ENCODE peak calls at places on chromosomes 2 and 18, in four cellular contexts. A is fibroblast of lung, K is astrocyte of the cerebellum, J is NB4. O is an unnamed sample.

GRCh38 chr18:50133526-50133925 is 61.4 kb downstream of the MYO5B start:
- DNase-seq in A (no peak), K (no peak), J (no peak), O (no peak)

GRCh38 chr18:23528580-23529472 is 25.5 kb downstream of the RMC1 start:
- DNase-seq in A (peak), K (no peak), J (peak), O (no peak)

GRCh38 chr18:46672062-46672970 is 15.3 kb upstream of the LOXHD1 start:
- DNase-seq in A (peak), K (peak), J (no peak), O (peak)

GRCh38 chr2:195561205-195562032 is 95.6 kb upstream of the SLC39A10 start:
- DNase-seq in A (peak), K (no peak), J (peak), O (peak)

GRCh38 chr18:13872932-13873331 is 42.4 kb downstream of the MC2R start:
- DNase-seq in A (no peak), K (no peak), J (no peak), O (no peak)

GRCh38 chr2:122323927-122324326 is 568.5 kb downstream of the TSN start:
- DNase-seq in A (no peak), K (no peak), J (no peak), O (no peak)

GRCh38 chr18:78994531-78994930 is 14.9 kb downstream of the SALL3 start:
- DNase-seq in A (no peak), K (no peak), J (no peak), O (no peak)

GRCh38 chr18:21167641-21168372 is 56.2 kb upstream of the ROCK1 start:
- DNase-seq in A (peak), K (no peak), J (no peak), O (no peak)

GRCh38 chr18:63553117-63553516 is 10.9 kb downstream of the SERPINB12 start:
- DNase-seq in A (peak), K (no peak), J (peak), O (peak)

GRCh38 chr2:120933693-120934092 is 198.0 kb downstream of the GLI2 start:
- DNase-seq in A (no peak), K (no peak), J (no peak), O (no peak)

GRCh38 chr2:120936476-120937334 is 201.0 kb downstream of the GLI2 start:
- DNase-seq in A (peak), K (no peak), J (no peak), O (no peak)

GRCh38 chr2:120934891-120935338 is 199.2 kb downstream of the GLI2 start:
- DNase-seq in A (peak), K (peak), J (no peak), O (no peak)

GRCh38 chr2:120934221-120934639 is 198.6 kb downstream of the GLI2 start:
- DNase-seq in A (no peak), K (no peak), J (no peak), O (no peak)

GRCh38 chr2:120935339-120936313 is 200.0 kb downstream of the GLI2 start:
- DNase-seq in A (peak), K (no peak), J (no peak), O (no peak)
- H3K4me3 ChIP-seq in A (no peak), K (no peak), J (no peak), O (no peak)

GRCh38 chr2:27378809-27379290 is 1.7 kb downstream of the ZNF513 start:
- DNase-seq in A (no peak), K (no peak), J (no peak), O (no peak)

GRCh38 chr2:27377618-27378095 is 2.9 kb downstream of the ZNF513 start:
- DNase-seq in A (no peak), K (no peak), J (no peak), O (no peak)

GRCh38 chr2:27376866-27377617 is 3.5 kb downstream of the ZNF513 start:
- DNase-seq in A (no peak), K (no peak), J (no peak), O (no peak)

GRCh38 chr2:27379383-27379839 is 1.1 kb downstream of the ZNF513 start:
- DNase-seq in A (no peak), K (no peak), J (no peak), O (no peak)

DNA sequence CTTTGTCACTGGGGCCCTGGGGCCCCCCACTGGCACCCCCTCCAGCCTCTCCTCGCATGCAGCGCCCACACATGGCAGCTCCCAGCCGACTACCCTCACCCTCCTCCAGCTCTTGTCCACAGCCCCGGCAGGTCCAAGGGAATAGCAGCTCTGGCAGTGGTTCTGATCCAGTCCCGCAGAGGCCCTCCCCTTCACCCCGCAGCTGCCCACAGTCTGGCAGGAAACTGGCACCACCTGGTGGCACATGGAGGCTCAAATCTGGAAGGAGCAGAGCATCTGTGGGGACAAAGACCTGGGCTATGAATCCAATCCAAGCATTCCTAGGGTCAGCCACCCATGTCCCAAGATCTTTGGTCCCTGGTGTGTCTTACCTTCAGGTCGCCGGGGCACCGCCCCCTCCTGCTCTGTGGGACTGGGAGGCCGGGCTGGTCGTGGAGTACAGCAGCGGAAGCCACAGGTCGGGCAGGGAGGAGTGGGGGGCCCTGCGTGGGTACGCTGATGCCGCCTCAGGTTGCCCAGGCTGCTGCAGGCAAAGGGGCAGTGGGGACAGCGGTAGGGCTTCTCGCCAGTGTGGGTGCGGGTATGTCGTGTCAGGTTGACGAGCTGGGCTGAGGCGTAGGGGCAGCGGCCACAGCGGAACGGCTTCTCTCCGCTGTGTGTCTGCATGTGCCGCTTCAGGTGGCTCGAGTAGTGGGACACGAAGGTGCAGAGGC is 2.3 kb downstream of the ZNF513 start:
- DNase-seq in A (no peak), K (no peak), J (no peak), O (no peak)
- TF ChIP-seq CTCF in A (no peak), K (no peak), J (peak), O (peak)

GRCh38 chr18:77137851-77138250 is 5.3 kb upstream of the MBP start:
- DNase-seq in A (no peak), K (no peak), J (no peak), O (no peak)
- H3K4me3 ChIP-seq in A (no peak), K (no peak), J (no peak), O (no peak)

GRCh38 chr2:135279209-135279608 is 227.1 kb downstream of the RAB3GAP1 start:
- DNase-seq in A (no peak), K (no peak), J (peak), O (no peak)
- TF ChIP-seq CTCF in A (no peak), K (no peak), J (no peak), O (no peak)

GRCh38 chr2:237924164-237924534 is 42.7 kb upstream of the UBE2F start:
- DNase-seq in A (no peak), K (no peak), J (no peak), O (no peak)
- H3K4me3 ChIP-seq in A (no peak), K (no peak), J (no peak), O (no peak)

GRCh38 chr2:208255557-208256106 is 761 bp upstream of the IDH1 start:
- DNase-seq in A (no peak), K (no peak), J (no peak), O (no peak)

GRCh38 chr2:208254871-208255556 is at the start of gene IDH1:
- DNase-seq in A (peak), K (peak), J (peak), O (peak)

GRCh38 chr2:208253518-208254117 is 1.3 kb downstream of the IDH1 start:
- DNase-seq in A (peak), K (no peak), J (no peak), O (no peak)

GRCh38 chr2:208254118-208254870 is 577 bp downstream of the IDH1 start:
- DNase-seq in A (peak), K (no peak), J (peak), O (no peak)

GRCh38 chr2:208256192-208256782 is 1.4 kb upstream of the IDH1 start:
- DNase-seq in A (no peak), K (no peak), J (peak), O (no peak)
- TF ChIP-seq CTCF in A (no peak), K (peak), J (peak), O (peak)

GRCh38 chr2:101114815-101115214 is 36.4 kb downstream of the TBC1D8 start:
- DNase-seq in A (no peak), K (no peak), J (peak), O (no peak)

GRCh38 chr2:101119431-101119830 is 31.8 kb downstream of the TBC1D8 start:
- DNase-seq in A (peak), K (peak), J (no peak), O (peak)

GRCh38 chr2:101116348-101116747 is 34.8 kb downstream of the TBC1D8 start:
- DNase-seq in A (no peak), K (no peak), J (peak), O (no peak)

GRCh38 chr2:101115664-101116063 is 35.5 kb downstream of the TBC1D8 start:
- DNase-seq in A (no peak), K (no peak), J (no peak), O (no peak)

GRCh38 chr2:101116841-101117552 is 34.2 kb downstream of the TBC1D8 start:
- DNase-seq in A (no peak), K (no peak), J (no peak), O (no peak)
- H3K4me3 ChIP-seq in A (no peak), K (no peak), J (no peak), O (no peak)

DNA sequence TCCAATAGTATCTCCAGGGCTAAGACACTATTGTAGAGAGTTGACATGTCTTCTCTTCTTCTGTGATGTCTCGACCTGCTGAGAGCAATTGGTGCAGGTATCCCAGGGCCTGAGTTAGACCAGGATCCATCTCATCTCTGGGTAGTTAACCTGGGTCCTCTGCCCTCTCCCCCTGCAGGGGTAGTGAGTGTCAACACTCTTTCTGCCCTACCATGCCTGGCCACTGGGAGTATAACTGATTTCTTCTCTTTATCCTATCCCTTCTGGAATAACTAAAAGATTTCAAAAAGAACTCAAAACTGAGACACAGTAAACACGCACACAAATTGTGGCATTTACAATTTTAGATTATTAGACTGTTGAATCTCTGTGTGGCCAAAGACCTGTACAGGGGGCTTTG is 20.8 kb upstream of the SIX3 start:
- DNase-seq in A (no peak), K (no peak), J (no peak), O (no peak)
- TF ChIP-seq CTCF in A (no peak), K (no peak), J (no peak), O (peak)

GRCh38 chr2:236971919-236972381 is 113.7 kb upstream of the COPS8 start:
- DNase-seq in A (no peak), K (no peak), J (no peak), O (no peak)

GRCh38 chr2:236974752-236975151 is 110.9 kb upstream of the COPS8 start:
- DNase-seq in A (no peak), K (no peak), J (no peak), O (no peak)

GRCh38 chr2:236971131-236971850 is 114.4 kb upstream of the COPS8 start:
- DNase-seq in A (no peak), K (no peak), J (peak), O (no peak)

GRCh38 chr2:236974206-236974605 is 111.5 kb upstream of the COPS8 start:
- DNase-seq in A (no peak), K (no peak), J (no peak), O (no peak)

DNA sequence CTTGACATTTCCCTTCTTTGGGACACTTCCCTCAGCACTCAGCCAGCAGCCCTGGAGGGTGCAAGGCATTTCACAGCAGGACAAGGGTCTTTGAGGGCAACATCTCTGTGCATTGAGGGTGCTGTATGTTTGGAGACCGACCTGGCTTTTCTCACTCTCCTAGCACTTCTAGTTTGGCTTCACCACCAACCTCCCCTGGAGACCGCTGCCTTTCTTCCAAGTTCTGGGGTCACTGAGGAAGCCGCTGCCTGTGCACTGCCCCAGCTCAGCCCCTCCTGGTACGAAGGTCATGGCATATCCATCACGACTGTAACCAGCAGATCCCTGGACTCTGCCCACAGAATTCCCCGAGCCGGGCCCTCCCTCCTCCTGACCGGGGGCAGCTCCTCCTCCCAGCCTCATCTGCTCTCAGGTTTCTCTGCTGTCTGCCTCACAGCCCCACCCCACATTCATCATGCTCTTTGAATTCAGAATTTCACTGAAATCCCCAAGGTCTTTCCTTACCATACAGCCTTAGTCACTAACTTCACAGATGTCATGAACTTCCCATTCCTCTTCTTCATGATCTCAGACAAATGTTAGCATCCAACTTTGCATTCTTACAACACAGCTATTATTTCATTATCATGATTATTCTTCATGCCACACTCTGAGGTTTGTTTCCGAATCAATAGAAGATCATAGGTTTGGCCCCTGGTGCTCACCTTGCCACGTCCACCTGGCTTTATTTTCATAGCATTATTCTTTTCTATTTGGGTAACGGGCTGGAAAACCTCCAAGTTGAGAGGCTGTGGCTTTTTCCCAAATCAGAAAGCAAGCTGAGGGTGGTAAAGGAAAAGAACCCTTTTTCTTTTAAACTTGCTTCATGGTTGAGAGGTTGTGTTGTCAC is 113.0 kb upstream of the COPS8 start:
- DNase-seq in A (peak), K (no peak), J (no peak), O (peak)
- H3K4me3 ChIP-seq in A (no peak), K (no peak), J (no peak), O (no peak)

DNA sequence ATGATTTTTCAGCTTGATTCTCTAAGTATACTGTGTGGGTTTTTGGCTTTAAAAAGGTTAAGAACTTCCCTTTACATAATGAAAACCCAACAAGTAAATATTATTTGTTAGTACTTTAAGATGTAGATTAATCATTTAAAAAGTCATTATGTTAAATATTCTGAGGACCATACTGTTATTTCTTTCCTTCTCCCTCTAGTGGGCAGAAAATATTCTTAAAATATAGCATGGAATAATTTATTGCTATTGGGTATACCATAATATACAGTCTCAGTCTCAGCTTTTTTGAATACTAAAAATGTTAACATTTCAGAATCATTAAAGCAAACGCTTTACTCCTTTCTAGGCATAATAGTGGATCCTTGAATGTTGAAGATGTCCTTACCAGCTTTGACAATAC is 28.1 kb downstream of the CAMKMT start:
- DNase-seq in A (no peak), K (no peak), J (no peak), O (no peak)
- TF ChIP-seq CTCF in A (no peak), K (peak), J (no peak), O (peak)

O was measured in retinal pigment epithelial cell.